ENCODE peak calls at places on chromosomes 1 and 21, in seven cellular contexts. N, I, T, Z, X, M and A are unnamed samples.

GRCh38 chr21:44940116-44940631 is 345 bp downstream of the SLX9 start:
- DNase-seq in N (peak), I (no peak), T (no peak), Z (no peak), X (peak), M (no peak), A (peak)

GRCh38 chr1:192788184-192788583 is 20.7 kb upstream of the RGS2 start:
- DNase-seq in N (peak), I (peak), T (no peak), Z (no peak), X (peak), M (no peak), A (peak)

GRCh38 chr1:246658567-246658966 is 65.6 kb upstream of the SCCPDH start:
- DNase-seq in N (no peak), I (no peak), T (no peak), Z (no peak), X (no peak), M (no peak), A (no peak)

GRCh38 chr21:25639922-25640670 is 1.0 kb downstream of the JAM2 start:
- DNase-seq in N (peak), I (no peak), T (peak), Z (no peak), X (peak), M (no peak), A (no peak)

GRCh38 chr1:36440044-36440443 is 10.2 kb downstream of the OSCP1 start:
- DNase-seq in N (no peak), I (no peak), T (no peak), Z (no peak), X (no peak), M (no peak), A (no peak)

GRCh38 chr1:37734629-37735591 is 30.0 kb downstream of the EPHA10 start:
- DNase-seq in N (no peak), I (no peak), T (no peak), Z (no peak), X (no peak), M (no peak), A (peak)

GRCh38 chr21:41137889-41138288 is 30.1 kb upstream of the BACE2 start:
- DNase-seq in N (no peak), I (no peak), T (no peak), Z (no peak), X (no peak), M (no peak), A (no peak)

GRCh38 chr1:61083014-61083798 is 845 bp downstream of the NFIA start:
- DNase-seq in N (peak), I (no peak), T (peak), Z (no peak), X (peak), M (peak), A (peak)

GRCh38 chr1:71046891-71047634 is 553 bp downstream of the PTGER3 start:
- DNase-seq in N (no peak), I (no peak), T (no peak), Z (peak), X (no peak), M (no peak), A (no peak)

GRCh38 chr21:45331521-45332257 is 44.0 kb upstream of the POFUT2 start:
- DNase-seq in N (no peak), I (no peak), T (no peak), Z (no peak), X (no peak), M (no peak), A (no peak)

GRCh38 chr1:41239988-41240610 is 2.0 kb downstream of the SCMH1 start:
- DNase-seq in N (peak), I (peak), T (peak), Z (peak), X (peak), M (no peak), A (peak)

GRCh38 chr1:109425391-109425790 is 857 bp downstream of the PSMA5 start:
- DNase-seq in N (peak), I (peak), T (no peak), Z (peak), X (peak), M (no peak), A (peak)

GRCh38 chr1:7474786-7475502 is 296.2 kb upstream of the VAMP3 start:
- DNase-seq in N (no peak), I (no peak), T (no peak), Z (no peak), X (no peak), M (no peak), A (no peak)

GRCh38 chr1:153880962-153881361 is 41.8 kb downstream of the GATAD2B start:
- DNase-seq in N (peak), I (peak), T (peak), Z (no peak), X (peak), M (no peak), A (peak)

GRCh38 chr1:153220606-153221303 is 3.4 kb downstream of the PRR9 start:
- DNase-seq in N (no peak), I (no peak), T (peak), Z (no peak), X (no peak), M (no peak), A (no peak)

GRCh38 chr1:21564521-21565095 is 55.4 kb downstream of the ALPL start:
- DNase-seq in N (no peak), I (no peak), T (no peak), Z (no peak), X (no peak), M (no peak), A (peak)